ENCODE peak calls at places on chromosomes 12 and 14, in four cellular contexts. R is ovary, Q is brain pericyte, Z is omental fat pad. L is an unnamed sample.

GRCh38 chr14:105861985-105862465 is 335.6 kb downstream of the TMEM121 start:
- DNase-seq in R (no peak), Q (no peak), Z (no peak), L (no peak)

GRCh38 chr14:54193871-54194270 is 202.9 kb upstream of the CDKN3 start:
- DNase-seq in R (no peak), Q (no peak), Z (no peak), L (no peak)

GRCh38 chr12:15839682-15840081 is 42.5 kb upstream of the STRAP start:
- DNase-seq in R (no peak), Q (no peak), Z (no peak), L (no peak)

GRCh38 chr12:56326533-56326932 is 7.3 kb downstream of the PAN2 start:
- DNase-seq in R (peak), Q (no peak), Z (no peak), L (no peak)

GRCh38 chr12:54840293-54840692 is 14.0 kb upstream of the MUCL1 start:
- DNase-seq in R (no peak), Q (no peak), Z (no peak), L (no peak)

GRCh38 chr12:70469221-70469820 is 103.2 kb downstream of the KCNMB4 start:
- DNase-seq in R (no peak), Q (no peak), Z (no peak), L (no peak)

GRCh38 chr14:90188588-90188987 is 67.8 kb upstream of the PSMC1 start:
- DNase-seq in R (no peak), Q (no peak), Z (no peak), L (no peak)

GRCh38 chr12:48744251-48745008 is 27.9 kb upstream of the CCNT1 start:
- DNase-seq in R (no peak), Q (no peak), Z (no peak), L (no peak)

GRCh38 chr14:69789118-69789640 is 7.9 kb downstream of the SLC10A1 start:
- DNase-seq in R (no peak), Q (no peak), Z (no peak), L (no peak)

GRCh38 chr14:54761835-54762234 is 140.8 kb downstream of the GCH1 start:
- DNase-seq in R (no peak), Q (no peak), Z (no peak), L (no peak)

GRCh38 chr14:99094901-99095300 is 177.1 kb downstream of the BCL11B start:
- DNase-seq in R (no peak), Q (no peak), Z (no peak), L (no peak)

GRCh38 chr14:68643673-68644072 is 149.2 kb downstream of the ZFP36L1 start:
- DNase-seq in R (no peak), Q (no peak), Z (no peak), L (no peak)

GRCh38 chr12:93336344-93336743 is 41.4 kb upstream of the NUDT4 start:
- DNase-seq in R (no peak), Q (no peak), Z (no peak), L (no peak)

GRCh38 chr12:62631531-62632520 is 165.2 kb downstream of the MON2 start:
- DNase-seq in R (peak), Q (no peak), Z (no peak), L (peak)

GRCh38 chr12:93060666-93061413 is 131.7 kb upstream of the EEA1 start:
- DNase-seq in R (peak), Q (peak), Z (no peak), L (no peak)

GRCh38 chr14:94582851-94583250 is 1.6 kb downstream of the SERPINA5 start:
- DNase-seq in R (no peak), Q (no peak), Z (no peak), L (no peak)

GRCh38 chr14:32933943-32934890 is 4.5 kb upstream of the NPAS3 start:
- DNase-seq in R (peak), Q (no peak), Z (no peak), L (no peak)

GRCh38 chr12:19411234-19412221 is 27.8 kb upstream of the AEBP2 start:
- DNase-seq in R (no peak), Q (no peak), Z (no peak), L (no peak)

GRCh38 chr12:14547571-14547970 is 20.1 kb downstream of the PLBD1 start:
- DNase-seq in R (no peak), Q (no peak), Z (no peak), L (no peak)

GRCh38 chr14:57435923-57436322 is 45.5 kb downstream of the NAA30 start:
- DNase-seq in R (no peak), Q (no peak), Z (no peak), L (no peak)

GRCh38 chr14:24556756-24557155 is 19.3 kb downstream of the CTSG start:
- DNase-seq in R (no peak), Q (no peak), Z (no peak), L (no peak)

GRCh38 chr12:98085360-98085759 is 430.0 kb upstream of the TMPO start:
- DNase-seq in R (no peak), Q (no peak), Z (no peak), L (no peak)

GRCh38 chr14:28101992-28102391 is 664.6 kb upstream of the FOXG1 start:
- DNase-seq in R (no peak), Q (no peak), Z (no peak), L (no peak)

GRCh38 chr12:111715242-111715641 is 29.4 kb downstream of the ACAD10 start:
- DNase-seq in R (no peak), Q (no peak), Z (no peak), L (no peak)

GRCh38 chr12:40970320-40970907 is 217.7 kb upstream of the PDZRN4 start:
- DNase-seq in R (no peak), Q (no peak), Z (no peak), L (no peak)

GRCh38 chr14:102929349-102930137 is 7.1 kb downstream of the AMN start:
- DNase-seq in R (no peak), Q (no peak), Z (no peak), L (no peak)

GRCh38 chr14:36784541-36784940 is 122.9 kb downstream of the PAX9 start:
- DNase-seq in R (no peak), Q (no peak), Z (no peak), L (no peak)

GRCh38 chr12:124695861-124696260 is 128.4 kb upstream of the NCOR2 start:
- DNase-seq in R (no peak), Q (no peak), Z (no peak), L (no peak)

GRCh38 chr12:48028541-48029400 is 24.5 kb upstream of the COL2A1 start:
- DNase-seq in R (no peak), Q (no peak), Z (no peak), L (no peak)

GRCh38 chr12:64891629-64892028 is 67.2 kb downstream of the TBC1D30 start:
- DNase-seq in R (no peak), Q (no peak), Z (no peak), L (no peak)

GRCh38 chr12:52473738-52474137 is at the start of gene KRT6C:
- DNase-seq in R (no peak), Q (no peak), Z (no peak), L (no peak)

GRCh38 chr12:27622436-27623185 is 73.6 kb upstream of the REP15 start:
- DNase-seq in R (no peak), Q (no peak), Z (no peak), L (no peak)

GRCh38 chr14:69987416-69988144 is 108.4 kb downstream of the SMOC1 start:
- DNase-seq in R (no peak), Q (no peak), Z (no peak), L (no peak)

GRCh38 chr12:56338643-56339422 is at the start of gene IL23A:
- DNase-seq in R (no peak), Q (no peak), Z (no peak), L (no peak)

L was measured in GOT3.